ENCODE peak calls at places on chromosomes 16 and 17, in six cellular contexts. R is heart right ventricle, X is cardiac fibroblast, N is fibroblast of pulmonary artery, M is lower leg skin, H is lung. Z is an unnamed sample.

GRCh38 chr16:67441289-67441753 is 10.4 kb downstream of the HSD11B2 start:
- DNase-seq in M (peak), H (peak), X (no peak), N (no peak), R (peak), Z (no peak)

GRCh38 chr17:1455291-1455747 is 713 bp downstream of the CRK start:
- DNase-seq in X (peak), R (peak), M (peak), H (peak), N (peak), Z (peak)

GRCh38 chr17:66580178-66580577 is 254.7 kb upstream of the CACNG5 start:
- DNase-seq in M (no peak), H (peak), X (peak), R (peak), N (peak), Z (peak)

GRCh38 chr17:58875261-58875660 is 119.6 kb downstream of the PPM1E start:
- DNase-seq in R (no peak), H (no peak), N (no peak), M (no peak), X (no peak), Z (no peak)

GRCh38 chr17:2171725-2172446 is 117.0 kb downstream of the HIC1 start:
- DNase-seq in N (peak), R (peak), H (peak), X (peak), M (peak), Z (peak)

GRCh38 chr17:76715462-76715830 is 4.7 kb upstream of the MXRA7 start:
- DNase-seq in R (no peak), H (no peak), N (no peak), M (no peak), X (no peak), Z (no peak)

GRCh38 chr17:67032985-67033384 is 11.4 kb upstream of the CACNG1 start:
- DNase-seq in H (no peak), X (no peak), N (no peak), R (no peak), M (no peak), Z (no peak)

GRCh38 chr17:58899191-58899590 is 143.5 kb downstream of the PPM1E start:
- DNase-seq in H (no peak), X (no peak), R (no peak), N (no peak), M (no peak), Z (no peak)

GRCh38 chr17:55722742-55723487 is at the start of gene TMEM100:
- DNase-seq in M (peak), X (peak), N (peak), R (no peak), H (no peak), Z (peak)

GRCh38 chr17:2710075-2710803 is 1.3 kb downstream of the CLUH start:
- DNase-seq in X (no peak), H (no peak), R (no peak), M (no peak), N (no peak), Z (no peak)

GRCh38 chr16:1961651-1962067 is 2.3 kb downstream of the NDUFB10 start:
- DNase-seq in M (no peak), H (no peak), N (no peak), R (no peak), X (no peak), Z (no peak)
- H3K4me3 ChIP-seq in M (no peak), H (no peak), N (no peak), R (no peak), X (no peak), Z (no peak)

DNA sequence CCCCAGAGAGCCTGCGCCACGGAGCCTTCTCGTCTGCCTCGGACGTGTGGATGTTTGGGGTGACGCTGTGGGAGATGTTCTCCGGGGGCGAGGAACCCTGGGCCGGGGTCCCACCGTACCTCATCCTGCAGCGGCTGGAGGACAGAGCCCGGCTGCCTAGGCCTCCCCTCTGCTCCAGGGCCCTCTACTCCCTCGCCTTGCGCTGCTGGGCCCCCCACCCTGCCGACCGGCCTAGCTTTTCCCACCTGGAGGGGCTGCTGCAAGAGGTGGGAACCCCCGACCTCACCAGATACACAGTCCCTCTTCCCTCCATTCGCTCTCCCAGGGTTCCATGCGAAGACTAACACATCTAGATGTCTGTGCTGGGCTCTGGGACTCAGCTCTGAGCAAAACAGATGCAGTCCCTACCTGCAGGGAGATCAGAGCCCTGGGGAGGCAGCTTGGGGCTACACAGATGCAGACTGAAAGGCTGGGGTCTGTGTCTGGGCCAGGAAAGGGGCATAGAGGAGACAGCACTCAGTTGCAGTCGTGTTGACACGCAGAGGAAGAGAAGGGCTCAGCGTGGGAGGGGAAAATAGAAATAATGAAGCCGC is 3.7 kb downstream of the TNK1 start:
- DNase-seq in M (no peak), N (no peak), X (no peak), H (no peak), R (no peak), Z (no peak)
- H3K4me3 ChIP-seq in M (no peak), N (peak), X (peak), H (no peak), R (peak), Z (peak)

GRCh38 chr17:74201250-74201649 is 2.2 kb upstream of the RPL38 start:
- DNase-seq in M (no peak), X (peak), N (peak), H (no peak), R (no peak), Z (no peak)

GRCh38 chr17:74203439-74204240 is at the start of gene RPL38:
- DNase-seq in R (peak), N (peak), X (peak), M (peak), H (peak), Z (peak)

GRCh38 chr17:74205274-74205673 is 1.8 kb downstream of the RPL38 start:
- DNase-seq in R (no peak), X (no peak), H (no peak), N (no peak), M (no peak), Z (no peak)

GRCh38 chr17:74204474-74204873 is 996 bp downstream of the RPL38 start:
- DNase-seq in X (no peak), M (no peak), R (no peak), H (no peak), N (no peak), Z (no peak)

GRCh38 chr17:74202879-74203432 is 522 bp upstream of the RPL38 start:
- DNase-seq in X (no peak), M (no peak), H (no peak), N (no peak), R (no peak), Z (no peak)
- H3K4me3 ChIP-seq in X (peak), M (no peak), H (no peak), N (peak), R (peak), Z (peak)

GRCh38 chr17:34255381-34255732 is 272 bp downstream of the CCL2 start:
- DNase-seq in M (no peak), X (no peak), H (no peak), R (no peak), N (no peak), Z (no peak)
- H3K4me3 ChIP-seq in M (no peak), X (peak), H (peak), R (peak), N (peak), Z (peak)

GRCh38 chr17:47785538-47786123 is 36.0 kb downstream of the OSBPL7 start:
- DNase-seq in H (no peak), N (peak), X (peak), M (no peak), R (no peak), Z (no peak)

GRCh38 chr17:47792979-47793378 is 28.6 kb downstream of the OSBPL7 start:
- DNase-seq in R (no peak), N (no peak), M (no peak), X (no peak), H (no peak), Z (no peak)

GRCh38 chr17:47792457-47792856 is 29.1 kb downstream of the OSBPL7 start:
- DNase-seq in N (no peak), H (no peak), M (no peak), R (no peak), X (no peak), Z (no peak)

GRCh38 chr17:47791025-47791424 is 30.6 kb downstream of the OSBPL7 start:
- DNase-seq in X (no peak), R (no peak), N (no peak), H (no peak), M (no peak), Z (peak)

GRCh38 chr17:47789611-47790520 is 31.7 kb downstream of the OSBPL7 start:
- DNase-seq in H (no peak), M (no peak), X (peak), R (peak), N (peak), Z (peak)
- H3K4me3 ChIP-seq in H (no peak), M (no peak), X (peak), R (peak), N (peak), Z (peak)

GRCh38 chr17:65053354-65053881 is 3.1 kb downstream of the GNA13 start:
- DNase-seq in N (no peak), H (no peak), M (no peak), X (no peak), R (no peak), Z (peak)
- H3K4me3 ChIP-seq in N (no peak), H (no peak), M (no peak), X (no peak), R (no peak), Z (no peak)

GRCh38 chr16:58829096-58829495 is 95.0 kb upstream of the GOT2 start:
- DNase-seq in N (peak), M (no peak), H (no peak), R (no peak), X (no peak), Z (no peak)
- H3K4me3 ChIP-seq in N (no peak), M (no peak), H (no peak), R (no peak), X (no peak), Z (no peak)

DNA sequence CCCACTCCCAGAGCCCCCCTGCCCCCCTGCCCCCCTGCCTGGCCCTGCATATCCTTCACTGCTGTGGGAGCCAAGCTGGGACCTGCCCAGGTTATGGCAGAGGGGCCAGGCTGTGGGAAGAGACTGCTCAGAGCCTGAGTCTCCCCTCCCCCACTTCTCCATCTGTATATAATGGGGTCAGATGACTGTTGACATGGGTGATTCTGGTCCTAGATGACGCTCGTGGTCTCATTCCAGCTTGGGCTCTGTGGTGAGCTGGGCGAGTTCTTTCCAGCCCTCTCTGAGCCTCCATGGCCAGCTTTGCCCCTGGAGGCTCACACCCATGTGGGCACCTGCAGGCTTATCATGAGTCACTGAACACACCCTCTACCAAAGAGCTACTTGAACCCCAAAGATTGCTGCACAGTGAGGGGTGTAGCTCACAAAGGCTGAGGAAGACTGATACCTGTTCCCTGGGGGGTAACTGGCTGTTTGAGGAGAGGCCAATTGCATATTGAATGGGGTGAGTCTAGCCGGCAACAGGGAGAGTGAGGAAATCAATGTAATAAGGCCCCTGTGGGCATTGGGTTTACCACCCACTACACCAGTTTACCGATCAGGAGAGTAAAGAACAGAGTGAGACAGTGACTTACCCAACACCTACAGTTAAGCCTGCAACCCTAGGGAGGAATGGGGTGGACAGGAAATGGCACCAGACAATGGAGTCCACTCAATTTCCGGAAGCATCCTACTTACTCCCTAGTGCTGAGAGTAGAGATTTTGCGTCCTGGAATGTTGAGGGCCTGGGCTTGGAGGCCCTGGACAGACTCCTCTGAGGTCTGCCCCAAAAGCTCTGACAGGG is 4.2 kb upstream of the SREBF1 start:
- DNase-seq in X (peak), M (no peak), N (peak), R (no peak), H (no peak), Z (no peak)
- H3K4me3 ChIP-seq in X (no peak), M (no peak), N (peak), R (peak), H (no peak), Z (no peak)

GRCh38 chr17:78120971-78121800 is 7.4 kb downstream of the TMC6 start:
- DNase-seq in R (peak), H (no peak), M (no peak), N (no peak), X (no peak), Z (no peak)

GRCh38 chr17:78123258-78123929 is 5.2 kb downstream of the TMC6 start:
- DNase-seq in H (no peak), R (no peak), N (no peak), M (no peak), X (no peak), Z (no peak)

GRCh38 chr17:78121801-78122220 is 6.7 kb downstream of the TMC6 start:
- DNase-seq in N (no peak), R (peak), H (no peak), X (no peak), M (no peak), Z (no peak)

GRCh38 chr17:78122991-78123249 is 5.6 kb downstream of the TMC6 start:
- DNase-seq in R (no peak), N (no peak), H (no peak), M (no peak), X (no peak), Z (no peak)

DNA sequence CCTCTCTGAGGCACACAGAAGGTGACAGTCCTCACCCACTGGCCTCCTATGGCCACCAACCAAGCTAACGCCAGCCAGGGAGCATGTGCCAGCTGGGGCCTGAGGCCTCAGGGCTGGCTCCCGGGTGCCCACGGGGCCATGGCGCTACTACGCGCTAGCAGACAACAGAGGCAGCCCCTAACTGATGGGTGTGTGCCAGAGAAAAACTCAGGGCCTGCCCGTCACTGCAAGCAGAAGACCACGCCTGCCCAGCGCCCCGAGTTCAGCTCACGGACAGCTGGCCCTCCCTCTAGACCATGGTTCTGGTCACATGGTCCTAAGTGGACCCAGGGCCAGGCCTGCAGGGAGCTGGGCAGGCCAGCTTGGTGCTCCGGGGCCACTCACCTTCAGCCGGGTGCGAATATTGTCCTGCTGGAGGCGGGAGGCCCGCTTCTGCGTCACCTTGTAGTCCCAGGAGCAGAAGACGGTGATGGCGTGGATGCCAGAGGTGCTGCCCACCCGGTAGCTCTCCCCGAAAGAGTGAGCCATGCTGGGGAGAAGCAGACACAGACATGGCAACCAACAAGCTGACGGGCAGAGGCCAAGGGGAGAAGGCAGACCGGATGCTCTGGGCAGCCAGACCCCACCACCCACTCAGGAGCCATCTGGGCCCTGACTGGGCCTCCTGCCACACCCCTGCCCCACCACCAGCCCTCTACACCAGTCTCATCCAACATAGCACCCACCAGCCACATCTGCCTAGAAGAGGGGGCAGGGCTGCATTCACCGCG is 6.1 kb downstream of the TMC6 start:
- DNase-seq in M (no peak), R (peak), H (no peak), N (no peak), X (no peak), Z (no peak)
- H3K4me3 ChIP-seq in M (no peak), R (no peak), H (no peak), N (no peak), X (no peak), Z (no peak)

GRCh38 chr17:19533718-19534561 is at the start of gene SLC47A1:
- DNase-seq in M (no peak), R (peak), N (peak), X (peak), H (no peak), Z (no peak)

GRCh38 chr17:19537116-19537515 is 3.5 kb downstream of the SLC47A1 start:
- DNase-seq in R (no peak), N (no peak), M (no peak), H (no peak), X (no peak), Z (no peak)

GRCh38 chr17:19533036-19533717 is 477 bp upstream of the SLC47A1 start:
- DNase-seq in N (no peak), X (no peak), R (no peak), H (no peak), M (no peak), Z (no peak)

GRCh38 chr17:19534562-19535149 is 1.0 kb downstream of the SLC47A1 start:
- DNase-seq in N (peak), H (no peak), M (no peak), X (peak), R (no peak), Z (peak)

GRCh38 chr17:19531780-19532501 is 1.7 kb upstream of the SLC47A1 start:
- DNase-seq in R (no peak), M (no peak), X (no peak), N (peak), H (no peak), Z (no peak)
- H3K4me3 ChIP-seq in R (no peak), M (no peak), X (no peak), N (no peak), H (no peak), Z (no peak)

Z was measured in SJSA1.